ENCODE peak calls at places on chromosomes 13 and 19, in four cellular contexts. A, E, H and Y are unnamed samples.

GRCh38 chr19:38132781-38133180 is 91.2 kb downstream of the DPF1 start:
- DNase-seq in A (no peak), E (no peak), H (no peak), Y (no peak)

GRCh38 chr13:113535381-113535781 is 44.9 kb upstream of the DCUN1D2 start:
- DNase-seq in H (no peak), A (no peak), E (no peak), Y (no peak)

GRCh38 chr13:51728275-51728673 is 75.7 kb downstream of the DHRS12 start:
- DNase-seq in H (no peak), E (no peak), A (no peak), Y (no peak)

GRCh38 chr13:31756346-31756745 is 17.0 kb downstream of the RXFP2 start:
- DNase-seq in H (no peak), E (peak; percentile 44), A (no peak), Y (no peak)

GRCh38 chr13:79825959-79826358 is 345.0 kb downstream of the NDFIP2 start:
- DNase-seq in A (no peak), E (no peak), H (no peak), Y (no peak)

GRCh38 chr13:39516140-39516539 is 86.9 kb downstream of the LHFPL6 start:
- DNase-seq in H (peak; percentile 48), E (no peak), A (no peak), Y (no peak)

GRCh38 chr19:45715139-45715538 is 15.6 kb downstream of the FBXO46 start:
- DNase-seq in A (no peak), H (no peak), E (no peak), Y (no peak)

GRCh38 chr19:4390017-4390861 is 10.1 kb downstream of the SH3GL1 start:
- DNase-seq in E (no peak), A (no peak), H (peak; percentile 60), Y (no peak)

GRCh38 chr13:30020726-30021312 is 170.4 kb upstream of the UBL3 start:
- DNase-seq in E (no peak), A (no peak), H (no peak), Y (no peak)

GRCh38 chr13:50268500-50268899 is 253.3 kb downstream of the KCNRG start:
- DNase-seq in A (no peak), E (no peak), H (no peak), Y (no peak)